ENCODE peak calls at places on chromosomes 2 and 18, in nine cellular contexts. T is PC-3, E is lower leg skin, U is kidney epithelial cell, W is body of pancreas, Q is endodermal cell, L is AG04449, Y is choroid plexus epithelial cell, M is MCF 10A. H is an unnamed sample.

GRCh38 chr2:189874571-189875320 is 90.5 kb downstream of the PMS1 start:
- DNase-seq in T (no peak), E (no peak), U (no peak), W (no peak), Q (no peak), L (no peak), Y (peak; percentile 27), M (no peak), H (no peak)

GRCh38 chr18:57780318-57781127 is 22.6 kb downstream of the ATP8B1 start:
- DNase-seq in T (peak; percentile 82), E (no peak), U (peak; percentile 92), W (no peak), Q (no peak), L (peak; percentile 66), Y (peak; percentile 90), M (peak; percentile 85), H (peak; percentile 25)

GRCh38 chr2:84969511-84970265 is 1.3 kb upstream of the KCMF1 start:
- DNase-seq in T (peak; percentile 26), E (no peak), U (no peak), W (no peak), Q (no peak), L (no peak), Y (peak; percentile 54), M (peak; percentile 38), H (peak; percentile 41)

GRCh38 chr18:54828986-54829385 is 709 bp downstream of the RAB27B start:
- DNase-seq in T (no peak), E (no peak), U (no peak), W (no peak), Q (no peak), L (no peak), Y (peak; percentile 64), M (peak; percentile 35), H (no peak)

GRCh38 chr18:57906852-57907251 is 103.7 kb upstream of the ATP8B1 start:
- DNase-seq in T (peak; percentile 18), E (no peak), U (no peak), W (no peak), Q (peak; percentile 61), L (no peak), Y (peak; percentile 26), M (peak; percentile 80), H (no peak)

GRCh38 chr2:235170016-235170415 is 218.2 kb downstream of the SH3BP4 start:
- DNase-seq in T (peak; percentile 90), E (no peak), U (no peak), W (no peak), Q (no peak), L (peak; percentile 33), Y (peak; percentile 61), M (peak; percentile 58), H (no peak)

GRCh38 chr18:13067966-13068365 is 76.8 kb downstream of the CEP192 start:
- DNase-seq in T (no peak), E (no peak), U (no peak), W (no peak), Q (no peak), L (no peak), Y (no peak), M (no peak), H (no peak)

GRCh38 chr2:20353597-20353996 is 3.0 kb upstream of the PUM2 start:
- DNase-seq in T (peak; percentile 18), E (no peak), U (no peak), W (no peak), Q (peak; percentile 59), L (no peak), Y (no peak), M (peak; percentile 21), H (no peak)

GRCh38 chr2:17010104-17010503 is 344.5 kb upstream of the CYRIA start:
- DNase-seq in T (no peak), E (no peak), U (no peak), W (no peak), Q (no peak), L (no peak), Y (no peak), M (no peak), H (no peak)

GRCh38 chr18:72675394-72675793 is 131.3 kb upstream of the CBLN2 start:
- DNase-seq in T (no peak), E (no peak), U (no peak), W (no peak), Q (peak; percentile 90), L (no peak), Y (no peak), M (no peak), H (no peak)

GRCh38 chr2:17858064-17858463 is 20.4 kb upstream of the KCNS3 start:
- DNase-seq in T (no peak), E (no peak), U (no peak), W (no peak), Q (no peak), L (no peak), Y (no peak), M (no peak), H (no peak)

GRCh38 chr2:40282428-40282827 is 169.5 kb downstream of the SLC8A1 start:
- DNase-seq in T (no peak), E (no peak), U (no peak), W (no peak), Q (no peak), L (no peak), Y (no peak), M (no peak), H (no peak)

GRCh38 chr2:172095905-172096660 is 6.6 kb downstream of the DLX2 start:
- DNase-seq in T (peak; percentile 60), E (no peak), U (no peak), W (no peak), Q (peak; percentile 80), L (no peak), Y (no peak), M (peak; percentile 25), H (peak; percentile 60)

GRCh38 chr2:26559044-26559405 is 81.1 kb upstream of the OTOF start:
- DNase-seq in T (no peak), E (no peak), U (no peak), W (no peak), Q (peak; percentile 40), L (no peak), Y (no peak), M (no peak), H (no peak)

GRCh38 chr2:600542-601386 is 76.4 kb downstream of the TMEM18 start:
- DNase-seq in T (no peak), E (no peak), U (no peak), W (no peak), Q (peak; percentile 38), L (no peak), Y (no peak), M (no peak), H (no peak)

GRCh38 chr2:601387-601698 is 75.9 kb downstream of the TMEM18 start:
- DNase-seq in T (no peak), E (no peak), U (no peak), W (no peak), Q (peak; percentile 23), L (no peak), Y (no peak), M (no peak), H (no peak)

GRCh38 chr2:602571-603366 is 74.4 kb downstream of the TMEM18 start:
- DNase-seq in T (peak; percentile 89), E (no peak), U (no peak), W (no peak), Q (peak; percentile 37), L (no peak), Y (no peak), M (no peak), H (no peak)

GRCh38 chr2:603427-603826 is 73.8 kb downstream of the TMEM18 start:
- DNase-seq in T (no peak), E (no peak), U (no peak), W (no peak), Q (peak; percentile 28), L (no peak), Y (no peak), M (no peak), H (no peak)

GRCh38 chr2:601806-602455 is 75.3 kb downstream of the TMEM18 start:
- DNase-seq in T (no peak), E (no peak), U (no peak), W (no peak), Q (peak; percentile 28), L (no peak), Y (no peak), M (no peak), H (no peak)
- TF ChIP-seq CTCF in T (no peak), E (no peak), U (no peak), W (no peak), Q (no peak), L (no peak), Y (no peak), M (no peak), H (no peak)

DNA sequence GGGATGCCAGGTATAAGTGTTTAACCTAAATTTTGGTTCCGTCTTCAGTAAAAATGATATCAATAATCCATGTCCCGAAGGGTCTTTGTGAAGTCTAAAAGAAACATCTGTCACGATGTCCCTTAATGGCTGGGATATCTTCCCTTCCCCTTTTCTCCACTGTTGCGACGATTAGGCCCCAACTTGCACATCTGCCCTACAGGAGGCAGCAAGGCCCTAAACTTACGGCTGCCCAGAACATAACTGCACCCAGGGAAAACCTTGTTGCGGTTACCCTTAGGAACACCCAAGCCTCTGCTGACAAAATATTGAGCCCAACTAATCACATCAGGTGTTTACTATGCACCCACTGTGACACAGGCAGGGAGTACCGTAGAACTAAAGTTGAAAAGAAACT is 1.2 kb upstream of the SMAD2 start:
- DNase-seq in T (no peak), E (no peak), U (no peak), W (peak; percentile 27), Q (no peak), L (no peak), Y (peak; percentile 42), M (peak; percentile 45), H (peak; percentile 25)
- TF ChIP-seq CTCF in T (no peak), E (no peak), U (no peak), W (no peak), Q (peak; percentile 61), L (no peak), Y (peak; percentile 35), M (no peak), H (no peak)

GRCh38 chr2:204051999-204052558 is 115.5 kb downstream of the ICOS start:
- DNase-seq in T (no peak), E (no peak), U (no peak), W (no peak), Q (no peak), L (no peak), Y (no peak), M (no peak), H (no peak)
- TF ChIP-seq CTCF in T (no peak), E (no peak), U (no peak), W (no peak), Q (no peak), L (no peak), Y (no peak), M (no peak), H (no peak)

GRCh38 chr18:36424741-36425142 is 127.2 kb downstream of the FHOD3 start:
- DNase-seq in T (peak; percentile 13), E (no peak), U (no peak), W (no peak), Q (no peak), L (no peak), Y (no peak), M (no peak), H (no peak)

GRCh38 chr18:36420826-36421225 is 123.3 kb downstream of the FHOD3 start:
- DNase-seq in T (peak; percentile 3), E (no peak), U (no peak), W (no peak), Q (no peak), L (no peak), Y (no peak), M (no peak), H (no peak)

GRCh38 chr18:36419188-36419912 is 121.8 kb downstream of the FHOD3 start:
- DNase-seq in T (no peak), E (no peak), U (no peak), W (no peak), Q (no peak), L (no peak), Y (no peak), M (no peak), H (no peak)

GRCh38 chr18:36415606-36416005 is 118.1 kb downstream of the FHOD3 start:
- DNase-seq in T (no peak), E (no peak), U (no peak), W (no peak), Q (no peak), L (no peak), Y (no peak), M (no peak), H (no peak)

GRCh38 chr18:36419913-36420531 is 122.5 kb downstream of the FHOD3 start:
- DNase-seq in T (peak; percentile 51), E (no peak), U (peak; percentile 67), W (no peak), Q (no peak), L (no peak), Y (no peak), M (peak; percentile 77), H (no peak)
- TF ChIP-seq CTCF in T (peak; percentile 40), E (no peak), U (peak; percentile 56), W (no peak), Q (peak; percentile 57), L (no peak), Y (peak; percentile 4), M (peak; percentile 15), H (no peak)